ENCODE peak calls at places on chromosome 21, in five cellular contexts. G is breast epithelium, O is psoas muscle, H is adrenal gland, Y is A673. Z is an unnamed sample.

GRCh38 chr21:16181024-16181423 is 451.2 kb downstream of the USP25 start:
- DNase-seq in G (no peak), O (no peak), H (peak; percentile 37), Y (no peak), Z (no peak)

GRCh38 chr21:42974832-42975820 is 764 bp downstream of the PKNOX1 start:
- DNase-seq in G (peak; percentile 35), O (peak; percentile 68), H (peak; percentile 55), Y (peak; percentile 82), Z (peak; percentile 60)

GRCh38 chr21:35674895-35675470 is 385.3 kb downstream of the SETD4 start:
- DNase-seq in G (no peak), O (no peak), H (no peak), Y (no peak), Z (no peak)

GRCh38 chr21:32392299-32392879 is 423 bp downstream of the URB1 start:
- DNase-seq in G (no peak), O (no peak), H (no peak), Y (peak; percentile 26), Z (no peak)

GRCh38 chr21:24290151-24290833 is 1317.0 kb downstream of the MRPL39 start:
- DNase-seq in G (no peak), O (no peak), H (no peak), Y (no peak), Z (peak; percentile 3)

GRCh38 chr21:40118527-40118926 is 251.3 kb downstream of the PCP4 start:
- DNase-seq in G (no peak), O (no peak), H (no peak), Y (no peak), Z (no peak)

GRCh38 chr21:40386301-40386911 is 460.6 kb downstream of the DSCAM start:
- DNase-seq in G (peak; percentile 50), O (peak; percentile 48), H (peak; percentile 57), Y (peak; percentile 25), Z (no peak)

GRCh38 chr21:42806489-42807140 is 72.7 kb downstream of the WDR4 start:
- DNase-seq in G (peak; percentile 11), O (no peak), H (no peak), Y (peak; percentile 35), Z (no peak)

GRCh38 chr21:35102488-35103407 is 53.6 kb upstream of the RUNX1 start:
- DNase-seq in G (peak; percentile 20), O (peak; percentile 16), H (peak; percentile 53), Y (no peak), Z (peak; percentile 46)

GRCh38 chr21:31117046-31117916 is 79.0 kb upstream of the KRTAP19-8 start:
- DNase-seq in G (no peak), O (no peak), H (no peak), Y (peak; percentile 29), Z (peak; percentile 44)

GRCh38 chr21:35348686-35349085 is 299.6 kb upstream of the RUNX1 start:
- DNase-seq in G (no peak), O (no peak), H (no peak), Y (no peak), Z (no peak)

GRCh38 chr21:34133392-34133791 is 60.0 kb downstream of the MRPS6 start:
- DNase-seq in G (no peak), O (no peak), H (no peak), Y (no peak), Z (no peak)

GRCh38 chr21:28069446-28069845 is 923.2 kb downstream of the LTN1 start:
- DNase-seq in G (no peak), O (no peak), H (no peak), Y (no peak), Z (no peak)

GRCh38 chr21:41371698-41372030 is 9.8 kb downstream of the MX2 start:
- DNase-seq in G (no peak), O (no peak), H (no peak), Y (no peak), Z (no peak)

GRCh38 chr21:41369915-41370839 is 8.3 kb downstream of the MX2 start:
- DNase-seq in G (no peak), O (no peak), H (no peak), Y (no peak), Z (peak; percentile 55)

GRCh38 chr21:16169102-16169511 is 439.3 kb downstream of the USP25 start:
- DNase-seq in G (no peak), O (no peak), H (no peak), Y (peak; percentile 15), Z (no peak)

GRCh38 chr21:34890724-34891609 is 158.1 kb downstream of the RUNX1 start:
- DNase-seq in G (no peak), O (peak; percentile 29), H (peak; percentile 17), Y (no peak), Z (no peak)

GRCh38 chr21:34702341-34702807 is 33.6 kb downstream of the CLIC6 start:
- DNase-seq in G (no peak), O (peak; percentile 84), H (no peak), Y (no peak), Z (no peak)

GRCh38 chr21:41489329-41489728 is 18.6 kb downstream of the TMPRSS2 start:
- DNase-seq in G (no peak), O (no peak), H (no peak), Y (no peak), Z (no peak)

GRCh38 chr21:43743934-43744333 is 25.0 kb downstream of the PDXK start:
- DNase-seq in G (no peak), O (no peak), H (no peak), Y (no peak), Z (no peak)

GRCh38 chr21:34815831-34816700 is 147.3 kb downstream of the CLIC6 start:
- DNase-seq in G (no peak), O (no peak), H (no peak), Y (no peak), Z (no peak)

GRCh38 chr21:42120056-42120903 is 49.2 kb downstream of the UMODL1 start:
- DNase-seq in G (peak; percentile 60), O (no peak), H (no peak), Y (no peak), Z (no peak)

GRCh38 chr21:41032536-41032935 is 135.4 kb upstream of the BACE2 start:
- DNase-seq in G (no peak), O (no peak), H (no peak), Y (no peak), Z (no peak)

GRCh38 chr21:34635307-34635706 is 20.4 kb upstream of the RCAN1 start:
- DNase-seq in G (no peak), O (no peak), H (no peak), Y (peak; percentile 11), Z (no peak)

GRCh38 chr21:20882462-20883415 is 115.5 kb upstream of the NCAM2 start:
- DNase-seq in G (no peak), O (no peak), H (peak; percentile 14), Y (peak; percentile 66), Z (no peak)

GRCh38 chr21:14889080-14889805 is 175.6 kb downstream of the NRIP1 start:
- DNase-seq in G (no peak), O (no peak), H (no peak), Y (no peak), Z (no peak)

GRCh38 chr21:43337901-43338655 is 88.9 kb downstream of the SIK1 start:
- DNase-seq in G (no peak), O (no peak), H (no peak), Y (no peak), Z (no peak)

GRCh38 chr21:20591294-20591693 is 406.9 kb upstream of the NCAM2 start:
- DNase-seq in G (no peak), O (no peak), H (no peak), Y (no peak), Z (no peak)

DNA sequence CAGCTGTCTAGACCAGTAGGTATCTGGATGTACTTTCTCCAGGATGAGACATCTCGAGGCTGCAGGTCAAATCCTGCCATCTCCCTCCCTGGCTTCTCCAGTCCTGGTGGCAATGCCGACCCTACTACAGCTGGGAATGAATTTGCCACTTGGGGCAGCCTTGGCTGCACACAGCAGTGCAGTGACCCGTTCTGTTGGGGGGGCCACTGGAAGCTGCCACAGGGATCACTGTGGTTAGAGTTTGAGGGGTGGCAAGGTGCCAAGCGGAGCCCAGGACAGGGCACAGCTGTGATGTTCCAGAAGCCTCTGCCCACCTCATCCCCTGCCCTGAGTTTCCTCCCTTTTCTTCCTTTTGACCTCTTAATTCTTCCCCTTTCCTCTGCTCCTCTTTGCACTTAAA is 17.1 kb downstream of the COL6A2 start:
- DNase-seq in G (no peak), O (peak; percentile 13), H (peak; percentile 10), Y (no peak), Z (no peak)
- H3K36me3 ChIP-seq in G (no peaks in the 10 kb centered on the region), O (no peaks in the 10 kb centered on the region), H (peaks cover 51% of the 10 kb centered on the region), Y (no peaks in the 10 kb centered on the region), Z (no peaks in the 10 kb centered on the region)

DNA sequence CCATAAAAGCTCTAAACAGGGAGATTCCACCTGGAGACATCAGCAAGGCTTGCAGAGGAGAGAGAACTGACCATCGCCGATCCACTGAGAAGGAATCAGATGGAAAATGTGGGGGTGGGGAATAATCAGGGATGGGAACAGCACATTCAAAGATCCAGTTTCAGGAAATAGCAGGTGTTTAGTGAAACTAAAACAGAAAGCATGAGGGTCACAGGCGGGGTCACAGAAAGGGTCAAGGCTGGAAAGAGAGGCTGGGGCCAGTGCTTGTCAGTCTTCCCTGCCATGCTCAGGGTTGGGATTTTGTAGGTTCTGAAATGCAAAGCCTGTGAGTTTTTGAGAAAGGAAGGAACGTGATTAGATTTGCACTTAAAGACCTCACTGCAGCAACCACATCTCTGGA is 103.2 kb downstream of the HLCS start:
- DNase-seq in G (no peak), O (no peak), H (no peak), Y (no peak), Z (no peak)
- H3K27ac ChIP-seq in G (no peak overlapping the region), O (no peak overlapping the region), H (no peak overlapping the region), Y (no peak overlapping the region), Z (no peak overlapping the region)

GRCh38 chr21:44931137-44931500 is 8.7 kb upstream of the SLX9 start:
- DNase-seq in G (no peak), O (peak; percentile 42), H (no peak), Y (peak; percentile 97), Z (no peak)

GRCh38 chr21:44930543-44930981 is 9.3 kb upstream of the SLX9 start:
- DNase-seq in G (no peak), O (peak; percentile 38), H (no peak), Y (peak; percentile 87), Z (peak; percentile 42)

GRCh38 chr21:44929242-44929798 is 8.6 kb upstream of the ITGB2 start:
- DNase-seq in G (no peak), O (no peak), H (no peak), Y (no peak), Z (no peak)

GRCh38 chr21:44931501-44932365 is 8.1 kb upstream of the SLX9 start:
- DNase-seq in G (no peak), O (peak; percentile 17), H (no peak), Y (peak; percentile 45), Z (no peak)

DNA sequence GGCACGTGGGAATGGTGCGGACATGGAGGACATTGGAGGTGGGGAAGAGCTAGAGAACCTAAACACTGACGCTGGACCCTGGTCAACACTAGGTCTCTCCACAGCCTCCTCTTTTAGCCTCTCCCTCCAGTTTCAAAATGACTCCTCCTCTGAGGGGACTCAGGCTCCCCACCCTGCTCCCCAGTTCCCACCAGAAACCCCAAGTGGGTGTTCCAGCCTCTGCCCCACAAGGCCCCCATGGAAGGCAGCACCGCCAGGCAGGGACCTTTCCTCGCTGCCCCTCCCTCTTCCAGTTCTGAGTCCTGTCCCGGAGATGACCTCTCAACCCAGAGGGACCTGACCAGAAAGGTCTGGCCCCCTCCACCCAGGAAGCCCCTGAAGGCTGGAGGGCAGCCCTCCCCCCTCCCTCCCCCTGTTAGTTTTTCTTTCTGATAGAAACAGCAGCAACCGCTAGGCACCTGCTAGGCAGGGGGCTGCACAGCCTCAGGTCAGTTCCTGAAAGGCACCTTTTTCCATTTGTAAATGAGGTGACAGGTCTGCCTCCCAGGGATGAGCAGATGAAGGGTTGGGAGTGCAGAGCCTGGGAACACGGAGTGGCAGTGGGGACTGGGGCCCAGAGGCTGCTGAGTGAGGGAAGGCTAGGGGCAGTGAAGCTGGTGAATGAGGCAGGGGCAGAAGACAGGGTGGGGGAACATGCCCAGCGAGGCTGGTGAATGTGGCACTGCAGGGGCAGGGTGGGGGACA is 9.3 kb upstream of the ITGB2 start:
- DNase-seq in G (no peak), O (no peak), H (no peak), Y (no peak), Z (no peak)
- H3K4me3 ChIP-seq in G (no peak overlapping the region), O (no peak overlapping the region), H (no peak overlapping the region), Y (no peak overlapping the region), Z (peak overlapping the region; percentile 26)

GRCh38 chr21:46392921-46393320 is 65.8 kb upstream of the DIP2A start:
- DNase-seq in G (peak; percentile 37), O (peak; percentile 83), H (no peak), Y (peak; percentile 9), Z (no peak)
- H3K36me3 ChIP-seq in G (peaks cover 9% of the 10 kb centered on the region), O (no peaks in the 10 kb centered on the region), H (peaks cover 37% of the 10 kb centered on the region), Y (peaks cover 8% of the 10 kb centered on the region), Z (peaks cover 44% of the 10 kb centered on the region)

Z was measured in CD4-positive, CD25-positive, alpha-beta regulatory T cell.